ENCODE peak calls at places on chromosomes 12 and 14, in four cellular contexts. One of them, this sample, is unnamed.

GRCh38 chr12:42725839-42726238 is 136.3 kb upstream of the PRICKLE1 start:
- DNase-seq in thyroid gland: no peak
- DNase-seq in K562: no peak
- DNase-seq in heart left ventricle: no peak
- DNase-seq in this sample: no peak

GRCh38 chr12:10182662-10183061 is 3.8 kb downstream of the TMEM52B start:
- DNase-seq in thyroid gland: no peak
- DNase-seq in heart left ventricle: no peak
- DNase-seq in K562: no peak
- DNase-seq in this sample: no peak

GRCh38 chr14:75675265-75675960 is 14.4 kb downstream of the TTLL5 start:
- DNase-seq in heart left ventricle: no peak
- DNase-seq in K562: no peak
- DNase-seq in thyroid gland: no peak
- DNase-seq in this sample: no peak

GRCh38 chr12:10101042-10101579 is 2.3 kb upstream of the CLEC1A start:
- DNase-seq in heart left ventricle: no peak
- DNase-seq in K562: no peak
- DNase-seq in thyroid gland: no peak
- DNase-seq in this sample: no peak

GRCh38 chr12:29301114-29301513 is 79.9 kb downstream of the ERGIC2 start:
- DNase-seq in thyroid gland: no peak
- DNase-seq in K562: no peak
- DNase-seq in heart left ventricle: no peak
- DNase-seq in this sample: no peak

GRCh38 chr14:22220427-22220826 is 368.6 kb downstream of the DAD1 start:
- DNase-seq in K562: no peak
- DNase-seq in thyroid gland: no peak
- DNase-seq in heart left ventricle: no peak
- DNase-seq in this sample: no peak

GRCh38 chr12:3550839-3551238 is 59.8 kb downstream of the PRMT8 start:
- DNase-seq in thyroid gland: no peak
- DNase-seq in heart left ventricle: no peak
- DNase-seq in K562: no peak
- DNase-seq in this sample: no peak

GRCh38 chr12:119176267-119177055 is 2.3 kb upstream of the HSPB8 start:
- DNase-seq in thyroid gland: peak; percentile 86
- DNase-seq in K562: no peak
- DNase-seq in heart left ventricle: peak; percentile 97
- DNase-seq in this sample: peak; percentile 73

GRCh38 chr12:108360487-108360886 is 21.4 kb upstream of the CMKLR1 start:
- DNase-seq in K562: no peak
- DNase-seq in thyroid gland: no peak
- DNase-seq in heart left ventricle: no peak
- DNase-seq in this sample: no peak

GRCh38 chr12:3101309-3102022 is 24.3 kb downstream of the TSPAN9 start:
- DNase-seq in K562: no peak
- DNase-seq in thyroid gland: no peak
- DNase-seq in heart left ventricle: peak; percentile 22
- DNase-seq in this sample: no peak

GRCh38 chr12:32377344-32378000 is 21.9 kb upstream of the FGD4 start:
- DNase-seq in thyroid gland: no peak
- DNase-seq in K562: no peak
- DNase-seq in heart left ventricle: no peak
- DNase-seq in this sample: no peak

GRCh38 chr14:72682188-72682587 is 211.7 kb downstream of the DPF3 start:
- DNase-seq in K562: no peak
- DNase-seq in heart left ventricle: no peak
- DNase-seq in thyroid gland: no peak
- DNase-seq in this sample: no peak

GRCh38 chr12:57883057-57883456 is 36.5 kb upstream of the CTDSP2 start:
- DNase-seq in heart left ventricle: no peak
- DNase-seq in thyroid gland: no peak
- DNase-seq in K562: no peak
- DNase-seq in this sample: no peak

GRCh38 chr14:68191567-68192321 is 372.2 kb downstream of the RAD51B start:
- DNase-seq in thyroid gland: no peak
- DNase-seq in K562: no peak
- DNase-seq in heart left ventricle: no peak
- DNase-seq in this sample: no peak

DNA sequence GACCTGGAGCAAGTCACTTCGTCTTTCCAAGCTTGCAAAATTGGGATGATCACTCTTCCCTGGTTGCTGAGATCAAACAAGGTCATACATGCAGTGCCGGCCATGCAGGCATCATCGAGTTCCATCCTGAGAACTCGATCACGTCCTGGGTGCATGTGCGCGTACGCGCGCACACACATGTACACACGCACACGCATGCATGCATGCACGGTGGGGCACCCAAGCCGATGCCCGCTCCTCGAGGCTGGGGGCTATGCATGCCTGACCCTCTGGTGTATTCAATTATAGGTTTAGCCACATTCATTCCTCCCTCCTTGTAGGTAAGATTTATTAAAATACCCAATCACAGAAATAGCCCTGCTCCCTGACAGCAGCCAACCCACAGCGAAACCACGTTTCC is 26.0 kb downstream of the MMAB start:
- DNase-seq in heart left ventricle: no peak
- DNase-seq in K562: no peak
- DNase-seq in thyroid gland: no peak
- DNase-seq in this sample: no peak
- TF ChIP-seq POLR2A in heart left ventricle: no peak
- TF ChIP-seq POLR2A in K562: no peak
- TF ChIP-seq POLR2A in thyroid gland: no peak
- TF ChIP-seq POLR2A in this sample: no peak

GRCh38 chr14:26026384-26026783 is 571.4 kb downstream of the NOVA1 start:
- DNase-seq in K562: no peak
- DNase-seq in heart left ventricle: no peak
- DNase-seq in thyroid gland: no peak
- DNase-seq in this sample: no peak

GRCh38 chr14:26023967-26024366 is 573.9 kb downstream of the NOVA1 start:
- DNase-seq in heart left ventricle: no peak
- DNase-seq in K562: no peak
- DNase-seq in thyroid gland: no peak
- DNase-seq in this sample: no peak

GRCh38 chr14:26017270-26017669 is 580.6 kb downstream of the NOVA1 start:
- DNase-seq in thyroid gland: no peak
- DNase-seq in K562: no peak
- DNase-seq in heart left ventricle: no peak
- DNase-seq in this sample: no peak

DNA sequence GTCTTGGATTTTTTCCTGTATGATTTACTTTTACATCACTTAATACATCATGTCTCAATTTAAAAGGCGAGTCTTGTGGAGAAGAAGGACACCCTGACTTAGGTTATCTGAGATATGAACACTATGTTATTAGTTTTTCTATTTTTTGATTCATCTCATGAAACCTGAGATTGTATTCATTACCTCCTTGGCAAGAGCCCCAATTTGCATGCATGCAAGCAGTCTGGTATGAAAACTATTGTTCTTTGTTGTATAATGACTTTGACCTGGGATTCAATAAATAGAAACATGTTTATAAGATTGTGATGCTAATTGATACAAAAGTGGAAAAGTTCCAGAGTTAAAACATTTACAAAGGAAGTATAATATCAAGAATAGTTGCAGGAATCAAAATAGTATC is 576.1 kb downstream of the NOVA1 start:
- DNase-seq in thyroid gland: no peak
- DNase-seq in heart left ventricle: no peak
- DNase-seq in K562: no peak
- DNase-seq in this sample: no peak
- H3K4me3 ChIP-seq in thyroid gland: no peak overlapping the region
- H3K4me3 ChIP-seq in heart left ventricle: no peak overlapping the region
- H3K4me3 ChIP-seq in K562: no peak overlapping the region
- H3K4me3 ChIP-seq in this sample: no peak overlapping the region

GRCh38 chr12:76696186-76696585 is 67.7 kb upstream of the ZDHHC17 start:
- DNase-seq in K562: no peak
- DNase-seq in heart left ventricle: no peak
- DNase-seq in thyroid gland: no peak
- DNase-seq in this sample: no peak

GRCh38 chr12:76694369-76694768 is 69.5 kb upstream of the ZDHHC17 start:
- DNase-seq in K562: no peak
- DNase-seq in heart left ventricle: no peak
- DNase-seq in thyroid gland: peak; percentile 31
- DNase-seq in this sample: peak; percentile 65

GRCh38 chr12:76698966-76699365 is 64.9 kb upstream of the ZDHHC17 start:
- DNase-seq in heart left ventricle: no peak
- DNase-seq in thyroid gland: no peak
- DNase-seq in K562: no peak
- DNase-seq in this sample: no peak

GRCh38 chr12:76697849-76698248 is 66.1 kb upstream of the ZDHHC17 start:
- DNase-seq in heart left ventricle: no peak
- DNase-seq in thyroid gland: no peak
- DNase-seq in K562: no peak
- DNase-seq in this sample: no peak

DNA sequence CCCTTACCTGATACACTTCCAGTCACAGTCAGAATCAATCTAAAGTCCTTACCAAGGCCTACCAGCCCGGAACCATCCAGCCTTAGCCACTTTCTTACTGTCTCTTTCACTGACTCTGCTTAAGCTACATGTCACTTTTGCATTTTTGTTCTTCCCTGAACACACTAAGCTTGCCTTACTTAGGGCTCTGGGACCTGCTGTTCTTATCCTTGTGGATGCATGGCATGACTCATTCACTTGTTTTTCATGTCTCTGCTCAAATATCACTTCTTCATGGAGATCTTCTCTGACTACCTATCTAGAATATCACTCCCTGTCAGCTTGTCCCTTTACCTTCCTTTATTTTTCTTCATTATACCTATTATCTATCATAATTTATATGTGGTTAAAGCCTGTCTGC is 65.6 kb upstream of the ZDHHC17 start:
- DNase-seq in K562: no peak
- DNase-seq in heart left ventricle: no peak
- DNase-seq in thyroid gland: no peak
- DNase-seq in this sample: no peak
- H3K4me1 ChIP-seq in K562: no peaks in the 10 kb centered on the region
- H3K4me1 ChIP-seq in heart left ventricle: no peaks in the 10 kb centered on the region
- H3K4me1 ChIP-seq in thyroid gland: no peaks in the 10 kb centered on the region
- H3K4me1 ChIP-seq in this sample: no peaks in the 10 kb centered on the region

GRCh38 chr12:6766651-6767300 is 613 bp downstream of the PTMS start:
- DNase-seq in thyroid gland: peak; percentile 86
- DNase-seq in heart left ventricle: peak; percentile 83
- DNase-seq in K562: peak; percentile 70
- DNase-seq in this sample: peak; percentile 69
- TF ChIP-seq POLR2A in thyroid gland: peak; percentile 62
- TF ChIP-seq POLR2A in heart left ventricle: no peak
- TF ChIP-seq POLR2A in K562: no peak
- TF ChIP-seq POLR2A in this sample: no peak

GRCh38 chr12:124564232-124564958 is 3.0 kb downstream of the NCOR2 start:
- DNase-seq in heart left ventricle: no peak
- DNase-seq in thyroid gland: peak; percentile 26
- DNase-seq in K562: no peak
- DNase-seq in this sample: no peak
- H3K4me3 ChIP-seq in heart left ventricle: no peak overlapping the region
- H3K4me3 ChIP-seq in thyroid gland: no peak overlapping the region
- H3K4me3 ChIP-seq in K562: no peak overlapping the region
- H3K4me3 ChIP-seq in this sample: no peak overlapping the region

DNA sequence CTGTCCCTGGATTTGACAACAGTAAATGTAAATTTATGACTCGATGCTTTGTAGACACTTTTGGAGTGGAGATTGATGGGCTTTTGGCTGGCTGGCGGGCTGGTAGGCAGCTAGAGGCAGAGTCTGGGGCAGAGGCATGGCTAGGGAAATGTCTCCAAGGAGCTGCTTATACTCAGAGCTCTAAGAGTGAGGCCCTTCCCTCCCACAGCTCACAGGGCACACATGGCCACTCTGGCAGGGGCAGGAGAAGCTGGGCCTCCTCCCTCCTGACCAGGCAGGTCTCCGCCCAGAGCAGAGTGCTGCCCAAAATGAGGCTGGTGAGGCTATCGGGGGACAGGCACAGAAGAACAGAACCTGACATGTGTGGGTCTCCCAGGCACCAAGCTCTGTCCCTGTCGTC is 67.5 kb downstream of the GALNT16 start:
- DNase-seq in heart left ventricle: no peak
- DNase-seq in thyroid gland: no peak
- DNase-seq in K562: no peak
- DNase-seq in this sample: no peak
- H3K4me1 ChIP-seq in heart left ventricle: no peaks in the 10 kb centered on the region
- H3K4me1 ChIP-seq in thyroid gland: no peaks in the 10 kb centered on the region
- H3K4me1 ChIP-seq in K562: no peaks in the 10 kb centered on the region
- H3K4me1 ChIP-seq in this sample: no peaks in the 10 kb centered on the region

DNA sequence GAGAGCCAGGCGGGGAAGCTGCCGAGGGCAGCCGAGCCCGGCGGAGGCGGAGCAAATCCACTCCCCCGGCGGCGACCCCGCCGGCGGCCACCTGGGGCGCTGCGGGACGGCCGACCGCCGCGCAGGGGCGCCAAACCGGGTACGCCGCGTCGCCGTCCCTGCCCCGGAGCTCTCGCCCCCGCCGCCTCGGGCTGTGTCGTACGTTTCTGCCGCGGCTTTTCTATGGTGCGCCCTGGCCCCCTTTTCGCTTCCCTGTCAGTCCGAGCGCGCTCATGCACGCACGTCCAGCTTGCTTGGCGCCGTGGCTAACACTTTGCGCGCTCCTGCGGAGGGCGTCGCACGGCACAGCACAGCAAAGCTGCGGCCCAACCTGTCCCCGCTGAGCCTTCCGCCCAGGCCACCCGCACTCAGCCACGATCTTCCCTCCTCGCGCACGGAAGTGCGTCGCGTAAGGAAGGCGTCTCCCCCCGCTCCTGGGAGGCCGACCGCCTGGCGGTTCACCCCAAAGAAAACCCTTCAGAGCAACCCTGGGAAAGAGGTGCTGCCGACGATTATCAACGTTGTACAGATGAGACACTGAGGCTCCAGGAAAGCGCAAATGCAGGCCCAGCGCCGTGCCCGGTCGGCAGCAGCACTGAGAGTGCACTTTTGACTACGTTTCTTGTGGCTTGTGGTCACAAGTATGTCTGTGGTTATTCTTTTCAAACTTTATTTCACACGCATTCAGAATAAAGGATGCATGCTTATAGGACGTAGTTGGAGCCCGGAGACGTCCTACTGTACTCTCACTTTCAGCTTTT is at the start of gene HECTD1:
- DNase-seq in K562: peak; percentile 86
- DNase-seq in heart left ventricle: peak; percentile 84
- DNase-seq in thyroid gland: peak; percentile 91
- DNase-seq in this sample: peak; percentile 80
- TF ChIP-seq POLR2A in K562: peak; percentile 92
- TF ChIP-seq POLR2A in heart left ventricle: no peak
- TF ChIP-seq POLR2A in thyroid gland: peak; percentile 73
- TF ChIP-seq POLR2A in this sample: peak; percentile 85

GRCh38 chr12:72271741-72272661 is at the start of gene TRHDE:
- DNase-seq in K562: no peak
- DNase-seq in heart left ventricle: peak; percentile 25
- DNase-seq in thyroid gland: peak; percentile 23
- DNase-seq in this sample: no peak

GRCh38 chr12:72269491-72269890 is 2.7 kb upstream of the TRHDE start:
- DNase-seq in thyroid gland: no peak
- DNase-seq in K562: no peak
- DNase-seq in heart left ventricle: no peak
- DNase-seq in this sample: no peak

GRCh38 chr12:72268386-72268785 is 3.8 kb upstream of the TRHDE start:
- DNase-seq in K562: no peak
- DNase-seq in thyroid gland: no peak
- DNase-seq in heart left ventricle: no peak
- DNase-seq in this sample: no peak

GRCh38 chr12:72271401-72271740 is 799 bp upstream of the TRHDE start:
- DNase-seq in thyroid gland: peak; percentile 8
- DNase-seq in K562: no peak
- DNase-seq in heart left ventricle: no peak
- DNase-seq in this sample: no peak

GRCh38 chr12:72270246-72270645 is 1.9 kb upstream of the TRHDE start:
- DNase-seq in thyroid gland: no peak
- DNase-seq in K562: no peak
- DNase-seq in heart left ventricle: no peak
- DNase-seq in this sample: no peak
- H3K4me3 ChIP-seq in thyroid gland: no peak overlapping the region
- H3K4me3 ChIP-seq in K562: no peak overlapping the region
- H3K4me3 ChIP-seq in heart left ventricle: no peak overlapping the region
- H3K4me3 ChIP-seq in this sample: no peak overlapping the region

GRCh38 chr12:132189378-132190011 is 45.2 kb downstream of the NOC4L start:
- DNase-seq in thyroid gland: peak; percentile 92
- DNase-seq in heart left ventricle: peak; percentile 94
- DNase-seq in K562: peak; percentile 96
- DNase-seq in this sample: peak; percentile 84
- H3K4me1 ChIP-seq in thyroid gland: peaks cover 15% of the 10 kb centered on the region
- H3K4me1 ChIP-seq in heart left ventricle: peaks cover 4% of the 10 kb centered on the region
- H3K4me1 ChIP-seq in K562: peaks cover 3% of the 10 kb centered on the region
- H3K4me1 ChIP-seq in this sample: peaks cover 16% of the 10 kb centered on the region